ENCODE peak calls at places on chromosomes 1 and 21, in four cellular contexts. C, D, Q and E are unnamed samples.

GRCh38 chr1:26959722-26960624 is at the start of gene KDF1:
- DNase-seq in Q (peak), C (peak), D (no peak), E (no peak)

GRCh38 chr1:160359559-160360226 is 7.2 kb upstream of the NHLH1 start:
- DNase-seq in Q (no peak), D (no peak), C (no peak), E (no peak)

GRCh38 chr1:9538669-9539164 is 548 bp upstream of the SLC25A33 start:
- DNase-seq in Q (no peak), D (no peak), C (no peak), E (no peak)

GRCh38 chr21:46035809-46036695 is 54.5 kb downstream of the COL6A1 start:
- DNase-seq in D (peak), Q (no peak), C (no peak), E (peak)

GRCh38 chr1:221429262-221429661 is 312.6 kb downstream of the DUSP10 start:
- DNase-seq in C (no peak), Q (no peak), D (no peak), E (no peak)

GRCh38 chr1:222171005-222171404 is 376.9 kb downstream of the HHIPL2 start:
- DNase-seq in D (no peak), Q (peak), C (no peak), E (no peak)

GRCh38 chr1:223199094-223199647 is 56.1 kb upstream of the TLR5 start:
- DNase-seq in Q (no peak), C (no peak), D (no peak), E (no peak)

GRCh38 chr21:44892536-44893277 is 19.2 kb upstream of the PTTG1IP start:
- DNase-seq in D (peak), Q (peak), C (peak), E (no peak)

DNA sequence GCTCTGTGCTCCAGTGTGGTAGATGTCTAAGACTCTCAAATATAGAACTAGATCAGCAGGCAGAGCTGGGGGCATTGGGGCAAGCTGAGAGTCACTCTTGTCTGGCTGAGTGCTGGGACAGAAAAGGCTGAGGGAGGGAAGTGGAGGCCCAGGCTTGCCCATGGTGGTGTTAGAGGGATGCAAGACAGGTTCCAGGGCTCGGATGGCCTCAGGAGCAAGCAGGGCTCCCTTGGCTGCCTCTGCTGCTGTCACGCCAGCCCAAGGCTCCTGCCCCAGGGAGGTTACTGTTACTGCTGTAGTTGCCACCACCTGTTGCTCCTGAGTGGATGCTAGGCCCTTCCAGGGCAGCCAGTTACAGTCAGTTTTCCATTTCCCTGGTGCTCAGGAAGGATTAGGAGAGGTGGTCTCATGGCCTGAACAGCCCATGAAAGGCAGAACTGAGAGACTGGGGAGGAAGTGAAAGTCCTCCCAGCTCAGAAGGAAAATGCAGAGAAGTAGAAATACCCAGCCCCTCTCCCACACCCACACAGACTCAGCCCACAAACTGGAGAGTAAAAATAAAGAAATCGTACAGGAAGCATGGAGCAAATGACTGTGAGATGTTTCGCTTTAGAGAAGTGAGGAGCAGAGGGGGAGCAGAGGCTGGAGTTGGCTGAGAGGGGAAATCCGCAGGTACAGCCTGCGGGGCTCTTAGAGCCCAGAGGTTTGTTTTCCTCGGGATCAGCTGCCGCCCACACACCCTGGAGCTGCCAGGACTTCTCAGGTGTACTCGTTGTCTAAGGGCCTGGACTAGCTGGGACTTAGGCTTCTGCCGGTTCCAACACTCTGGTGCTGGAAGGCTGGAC is 2.1 kb downstream of the IL6R start:
- DNase-seq in Q (peak), C (no peak), D (no peak), E (no peak)
- TF ChIP-seq CTCF in Q (no peak), C (no peak), D (no peak), E (no peak)

DNA sequence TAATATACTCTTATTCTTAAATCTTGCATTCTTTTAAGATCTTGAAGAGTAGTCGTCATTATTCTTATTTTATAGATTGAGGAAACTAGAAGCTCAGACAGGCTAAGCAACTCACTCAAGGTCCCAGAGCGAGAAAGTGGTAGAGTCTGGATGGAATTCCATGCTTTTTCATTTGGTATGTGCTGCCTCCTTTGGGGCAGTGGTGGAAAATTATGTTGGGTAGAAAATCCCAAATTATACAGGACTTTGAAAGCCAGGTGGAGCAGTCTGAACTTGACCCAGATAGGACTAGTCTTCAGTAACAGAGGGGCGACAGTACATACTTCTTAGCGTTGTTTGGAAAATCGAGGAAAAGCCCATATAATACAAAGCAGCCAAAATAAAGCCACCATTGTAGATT is 205.6 kb downstream of the ATG4C start:
- DNase-seq in D (no peak), C (no peak), Q (no peak), E (no peak)
- TF ChIP-seq CTCF in D (no peak), C (no peak), Q (no peak), E (peak)

GRCh38 chr1:16971330-16972209 is 8.8 kb downstream of the MFAP2 start:
- DNase-seq in D (no peak), C (no peak), Q (no peak), E (no peak)
- TF ChIP-seq CTCF in D (no peak), C (no peak), Q (no peak), E (no peak)

DNA sequence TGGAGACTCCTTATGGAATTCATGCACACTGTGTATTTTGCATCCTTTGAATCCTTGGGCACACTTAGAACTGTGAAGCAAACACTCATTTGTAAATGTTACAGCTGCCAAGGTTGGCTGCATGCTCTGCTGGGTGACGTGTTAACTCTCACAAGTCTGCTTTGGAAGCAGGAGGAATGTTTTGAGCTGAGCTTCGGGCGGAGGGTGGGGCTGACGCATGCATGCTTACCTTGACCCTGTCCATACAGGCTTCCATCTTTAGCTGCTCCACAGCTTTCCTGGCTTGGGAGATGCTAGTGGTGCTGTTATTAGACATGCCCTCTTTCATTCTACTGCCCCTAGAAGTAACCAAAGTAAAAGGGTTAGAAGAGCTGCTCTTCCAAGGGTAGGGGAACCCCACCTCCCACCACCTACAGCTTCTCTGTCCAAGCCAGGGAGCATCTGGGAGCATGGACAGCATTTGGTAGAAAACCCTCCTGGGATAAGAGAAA is 66.0 kb downstream of the GNG4 start:
- DNase-seq in D (no peak), C (no peak), Q (no peak), E (no peak)
- TF ChIP-seq CTCF in D (no peak), C (peak), Q (no peak), E (peak)

GRCh38 chr1:91510754-91511153 is 10.1 kb downstream of the CDC7 start:
- DNase-seq in D (no peak), Q (no peak), C (no peak), E (no peak)

GRCh38 chr1:91503975-91504530 is 3.4 kb downstream of the CDC7 start:
- DNase-seq in D (no peak), Q (no peak), C (no peak), E (no peak)

GRCh38 chr1:91505086-91505485 is 4.4 kb downstream of the CDC7 start:
- DNase-seq in C (no peak), D (no peak), Q (no peak), E (no peak)

GRCh38 chr1:91506071-91506470 is 5.4 kb downstream of the CDC7 start:
- DNase-seq in D (no peak), Q (no peak), C (no peak), E (no peak)

GRCh38 chr1:91507330-91507729 is 6.7 kb downstream of the CDC7 start:
- DNase-seq in Q (no peak), D (no peak), C (no peak), E (no peak)
- TF ChIP-seq CTCF in Q (no peak), D (no peak), C (no peak), E (peak)

GRCh38 chr1:157098519-157098918 is 1.1 kb downstream of the ETV3L start:
- DNase-seq in D (no peak), Q (no peak), C (no peak), E (no peak)

GRCh38 chr1:157099633-157100009 is at the start of gene ETV3L:
- DNase-seq in D (no peak), C (no peak), Q (no peak), E (no peak)

GRCh38 chr1:157096881-157097280 is 2.7 kb downstream of the ETV3L start:
- DNase-seq in C (no peak), D (no peak), Q (no peak), E (no peak)

GRCh38 chr1:157095551-157095950 is 4.1 kb downstream of the ETV3L start:
- DNase-seq in Q (no peak), C (no peak), D (no peak), E (no peak)

DNA sequence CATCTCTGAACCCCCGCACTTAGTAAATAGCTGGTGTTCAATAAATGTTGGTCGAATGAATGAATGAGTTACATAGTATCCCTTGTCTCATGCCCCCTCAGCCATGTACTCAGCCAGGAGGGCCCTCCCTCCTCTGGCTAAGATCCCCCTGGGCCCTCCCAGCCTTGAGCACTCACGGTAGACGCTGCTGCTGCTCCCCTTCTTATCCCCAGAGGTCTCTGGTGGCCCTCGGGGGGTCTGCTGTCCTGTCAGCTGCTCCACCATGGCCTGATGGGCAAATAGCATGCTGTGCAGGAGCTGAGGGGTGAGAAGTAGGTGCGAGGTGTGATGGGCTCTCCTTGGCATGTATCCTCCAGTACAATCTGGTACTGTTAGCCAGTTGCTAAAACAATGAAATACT is 1.9 kb downstream of the ETV3L start:
- DNase-seq in D (no peak), C (no peak), Q (no peak), E (no peak)
- TF ChIP-seq CTCF in D (no peak), C (no peak), Q (no peak), E (no peak)

GRCh38 chr1:37096523-37096922 is 62.2 kb upstream of the GRIK3 start:
- DNase-seq in C (no peak), D (no peak), Q (no peak), E (no peak)
- TF ChIP-seq CTCF in C (peak), D (no peak), Q (peak), E (no peak)